ENCODE peak calls at places on chromosomes 1 and 21, in six cellular contexts. R is HTR-8/SVneo; Q is COR-L47; D is progenitor cell of endocrine pancreas; T is RWPE2; Z is activated CD8-positive, alpha-beta memory T cell treated with anti-CD3 and anti-CD28 coated beads for 1 hour. A is an unnamed sample.

GRCh38 chr21:45993210-45994085 is 11.9 kb downstream of the COL6A1 start:
- DNase-seq in D (no peak), R (no peak), T (peak), Z (no peak), Q (no peak), A (no peak)

GRCh38 chr1:21447311-21447710 is 7.4 kb downstream of the NBPF3 start:
- DNase-seq in Z (no peak), T (no peak), Q (no peak), R (no peak), D (no peak), A (no peak)

GRCh38 chr1:202007703-202008489 is 2.5 kb upstream of the ELF3 start:
- DNase-seq in R (peak), T (peak), D (peak), Q (peak), Z (no peak), A (no peak)

GRCh38 chr21:14616303-14617039 is 70.4 kb upstream of the SAMSN1 start:
- DNase-seq in Q (no peak), D (no peak), R (no peak), T (no peak), Z (no peak), A (no peak)

GRCh38 chr1:21638531-21639341 is 30.4 kb downstream of the RAP1GAP start:
- DNase-seq in Z (no peak), D (no peak), Q (peak), R (peak), T (no peak), A (no peak)

GRCh38 chr1:245091818-245092637 is 62.8 kb upstream of the KIF26B start:
- DNase-seq in T (peak), D (no peak), Q (no peak), Z (no peak), R (peak), A (peak)

GRCh38 chr1:183711691-183712401 is 58.7 kb upstream of the APOBEC4 start:
- DNase-seq in T (no peak), Q (no peak), D (no peak), R (no peak), Z (no peak), A (peak)

GRCh38 chr1:113226118-113226517 is 153.1 kb downstream of the LRIG2 start:
- DNase-seq in Z (no peak), Q (no peak), D (no peak), T (no peak), R (no peak), A (no peak)

GRCh38 chr1:183080406-183080805 is 57.2 kb downstream of the LAMC1 start:
- DNase-seq in Q (no peak), D (no peak), T (no peak), Z (no peak), R (peak), A (no peak)

GRCh38 chr1:181089017-181089776 is 697 bp downstream of the IER5 start:
- DNase-seq in Z (no peak), R (no peak), T (no peak), D (no peak), Q (no peak), A (no peak)

GRCh38 chr1:18010945-18011344 is 96.7 kb upstream of the IGSF21 start:
- DNase-seq in T (no peak), D (no peak), Z (no peak), Q (no peak), R (no peak), A (no peak)

GRCh38 chr1:159946242-159947187 is 1.1 kb upstream of the IGSF9 start:
- DNase-seq in T (no peak), Q (no peak), D (no peak), Z (no peak), R (no peak), A (no peak)

GRCh38 chr1:156214024-156214748 is 1.4 kb downstream of the PMF1 start:
- DNase-seq in T (no peak), D (no peak), R (no peak), Z (no peak), Q (no peak), A (no peak)

GRCh38 chr1:217620814-217621213 is 10.1 kb downstream of the GPATCH2 start:
- DNase-seq in D (no peak), Q (no peak), Z (no peak), T (no peak), R (no peak), A (no peak)

GRCh38 chr1:9350960-9351359 is 58.3 kb downstream of the SPSB1 start:
- DNase-seq in T (no peak), D (no peak), Z (no peak), R (no peak), Q (no peak), A (no peak)

GRCh38 chr1:84103197-84103992 is 40.7 kb upstream of the PRKACB start:
- DNase-seq in Q (no peak), Z (no peak), T (no peak), R (peak), D (no peak), A (peak)

GRCh38 chr1:216422821-216423529 is at the start of gene USH2A:
- DNase-seq in Q (peak), D (peak), R (no peak), Z (no peak), T (no peak), A (no peak)

GRCh38 chr1:84892657-84893618 is at the start of gene LPAR3:
- DNase-seq in Z (no peak), D (peak), T (peak), Q (peak), R (peak), A (peak)